ENCODE peak calls at places on chromosomes 5 and 9, in seven cellular contexts. Y is tibial nerve; J is A549; C is CD4-positive, alpha-beta memory T cell; K is CD8-positive, alpha-beta memory T cell; W is ovary; D is right cardiac atrium. E is an unnamed sample. For H3K9me3, the result is how much of the 10 kb centered on the place peaks cover.

GRCh38 chr5:102589661-102590060 is 90.9 kb upstream of the SLCO6A1 start:
- DNase-seq in Y (no peak), J (no peak), C (no peak), K (no peak), W (no peak), D (no peak), E (no peak)

GRCh38 chr5:76363385-76364261 is 39.5 kb upstream of the IQGAP2 start:
- DNase-seq in Y (peak), J (no peak), C (no peak), K (no peak), W (no peak), D (no peak), E (no peak)

GRCh38 chr9:127569819-127570401 is 42.2 kb upstream of the STXBP1 start:
- DNase-seq in Y (no peak), J (no peak), C (peak), K (peak), W (no peak), D (peak), E (peak)

GRCh38 chr5:31664566-31664965 is 25.6 kb downstream of the PDZD2 start:
- DNase-seq in Y (no peak), J (peak), C (no peak), K (no peak), W (no peak), D (no peak), E (no peak)

GRCh38 chr9:124411514-124412227 is 3.6 kb downstream of the PSMB7 start:
- DNase-seq in Y (no peak), J (no peak), C (no peak), K (no peak), W (no peak), D (no peak), E (no peak)

GRCh38 chr9:86202338-86202882 is 57.0 kb downstream of the C9orf153 start:
- DNase-seq in Y (no peak), J (peak), C (peak), K (peak), W (no peak), D (no peak), E (no peak)

GRCh38 chr9:98943682-98944129 is at the start of gene COL15A1:
- DNase-seq in Y (no peak), J (no peak), C (no peak), K (no peak), W (peak), D (peak), E (no peak)

GRCh38 chr5:103188436-103188835 is 68.3 kb downstream of the PPIP5K2 start:
- DNase-seq in Y (no peak), J (no peak), C (no peak), K (no peak), W (no peak), D (no peak), E (no peak)

GRCh38 chr5:55241756-55242155 is 8.3 kb upstream of the CCNO start:
- DNase-seq in Y (no peak), J (no peak), C (no peak), K (no peak), W (no peak), D (no peak), E (no peak)

GRCh38 chr5:43007911-43008368 is 32.2 kb downstream of the ANXA2R start:
- DNase-seq in Y (peak), J (peak), C (peak), K (peak), W (peak), D (peak), E (peak)

GRCh38 chr9:76969716-76970115 is 49.7 kb upstream of the FOXB2 start:
- DNase-seq in Y (no peak), J (no peak), C (no peak), K (no peak), W (no peak), D (no peak), E (no peak)

GRCh38 chr5:146860213-146860891 is 18.2 kb downstream of the PPP2R2B start:
- DNase-seq in Y (no peak), J (no peak), C (no peak), K (no peak), W (no peak), D (no peak), E (no peak)

GRCh38 chr5:74361406-74362358 is 278.8 kb downstream of the ENC1 start:
- DNase-seq in Y (no peak), J (no peak), C (no peak), K (no peak), W (no peak), D (no peak), E (no peak)

GRCh38 chr9:86075132-86075807 is 24.1 kb downstream of the GOLM1 start:
- DNase-seq in Y (no peak), J (no peak), C (no peak), K (no peak), W (no peak), D (no peak), E (no peak)

GRCh38 chr5:154446183-154447073 is 631 bp downstream of the SAP30L start:
- DNase-seq in Y (peak), J (peak), C (peak), K (peak), W (peak), D (peak), E (peak)

GRCh38 chr5:127699416-127699815 is 3.8 kb upstream of the CCDC192 start:
- DNase-seq in Y (no peak), J (no peak), C (no peak), K (no peak), W (no peak), D (no peak), E (no peak)

DNA sequence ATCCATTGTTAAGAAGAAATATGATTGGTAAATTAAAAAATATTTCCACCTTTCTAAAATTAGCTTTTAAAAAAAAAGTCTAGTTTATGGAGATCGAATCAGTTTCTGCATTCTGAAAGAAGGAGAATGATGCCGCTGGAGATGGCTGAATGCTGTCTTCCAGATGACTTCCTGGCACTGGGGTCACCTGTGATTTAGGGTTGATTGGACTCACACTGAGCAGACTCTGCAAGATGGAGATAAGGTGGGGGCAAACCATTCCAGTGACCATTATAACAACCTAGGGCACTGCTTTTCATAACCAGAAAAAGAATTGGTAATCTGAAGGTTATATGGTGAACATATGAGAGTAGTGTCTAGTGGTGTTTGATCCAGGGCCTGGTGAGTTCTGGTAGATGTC is 40.8 kb downstream of the RHOBTB3 start:
- DNase-seq in Y (no peak), J (no peak), C (no peak), K (no peak), W (no peak), D (no peak), E (no peak)
- H3K27ac ChIP-seq in Y (no peak), J (no peak), C (no peak), K (no peak), W (peak), D (peak), E (no peak)

GRCh38 chr5:93978222-93978621 is 236.8 kb upstream of the POU5F2 start:
- DNase-seq in Y (no peak), J (no peak), C (no peak), K (no peak), W (no peak), D (no peak), E (no peak)
- H3K9me3 ChIP-seq in Y (under half), J (under half), C (under half), K (under half), W (under half), D (under half), E (under half)

GRCh38 chr5:177302354-177303110 is 987 bp downstream of the RAB24 start:
- DNase-seq in Y (no peak), J (no peak), C (no peak), K (no peak), W (no peak), D (no peak), E (no peak)
- H3K27ac ChIP-seq in Y (peak), J (peak), C (peak), K (peak), W (no peak), D (no peak), E (peak)

GRCh38 chr5:141094481-141095262 is at the start of gene PCDHB2:
- DNase-seq in Y (peak), J (peak), C (no peak), K (no peak), W (peak), D (peak), E (no peak)
- H3K9me3 ChIP-seq in Y (under half), J (under half), C (under half), K (under half), W (under half), D (under half), E (under half)

GRCh38 chr9:37575511-37575914 is 667 bp downstream of the FBXO10 start:
- DNase-seq in Y (no peak), J (no peak), C (no peak), K (no peak), W (no peak), D (no peak), E (no peak)
- H3K27ac ChIP-seq in Y (peak), J (peak), C (peak), K (no peak), W (peak), D (peak), E (peak)

GRCh38 chr9:132698989-132699388 is 28.7 kb downstream of the GTF3C4 start:
- DNase-seq in Y (no peak), J (no peak), C (no peak), K (no peak), W (no peak), D (no peak), E (peak)

GRCh38 chr9:132697230-132697629 is 27.0 kb downstream of the GTF3C4 start:
- DNase-seq in Y (no peak), J (peak), C (no peak), K (no peak), W (no peak), D (no peak), E (no peak)

GRCh38 chr9:132703336-132703735 is 33.1 kb downstream of the GTF3C4 start:
- DNase-seq in Y (no peak), J (no peak), C (no peak), K (no peak), W (no peak), D (no peak), E (no peak)

GRCh38 chr9:132702254-132702653 is 32.0 kb downstream of the GTF3C4 start:
- DNase-seq in Y (no peak), J (no peak), C (no peak), K (no peak), W (no peak), D (no peak), E (no peak)

GRCh38 chr9:132699926-132700325 is 29.7 kb downstream of the GTF3C4 start:
- DNase-seq in Y (no peak), J (no peak), C (no peak), K (no peak), W (no peak), D (no peak), E (no peak)
- H3K9me3 ChIP-seq in Y (under half), J (half or more), C (under half), K (under half), W (under half), D (under half), E (under half)

GRCh38 chr9:121655231-121655755 is 3.9 kb downstream of the DAB2IP start:
- DNase-seq in Y (no peak), J (no peak), C (no peak), K (no peak), W (no peak), D (no peak), E (no peak)
- H3K27ac ChIP-seq in Y (no peak), J (no peak), C (no peak), K (no peak), W (no peak), D (no peak), E (no peak)

GRCh38 chr9:40928803-40929487 is 199.5 kb downstream of the FOXD4L6 start:
- DNase-seq in Y (no peak), J (no peak), C (no peak), K (no peak), W (no peak), D (no peak), E (peak)
- H3K9me3 ChIP-seq in Y (under half), J (half or more), C (half or more), K (under half), W (under half), D (under half), E (under half)

E was measured in lung.